ENCODE peak calls at places on chromosome 20, in four cellular contexts. G is A549, B is HepG2, R is upper lobe of left lung. X is an unnamed sample.

GRCh38 chr20:8646026-8646425 is 422.9 kb upstream of the PLCB4 start:
- ATAC-seq in G (no peak), R (no peak), B (no peak), X (no peak)

GRCh38 chr20:5056801-5057599 is 55.7 kb upstream of the SLC23A2 start:
- ATAC-seq in G (peak), R (peak), B (peak), X (peak)

GRCh38 chr20:8809107-8809953 is 259.6 kb upstream of the PLCB4 start:
- ATAC-seq in G (no peak), R (no peak), B (peak), X (no peak)

GRCh38 chr20:669573-669972 is 6.0 kb downstream of the SCRT2 start:
- ATAC-seq in G (no peak), B (no peak), R (no peak), X (no peak)

GRCh38 chr20:24604966-24605365 is 135.5 kb downstream of the SYNDIG1 start:
- ATAC-seq in B (no peak), G (no peak), R (no peak), X (no peak)

GRCh38 chr20:46703435-46703834 is 6.0 kb upstream of the SLC2A10 start:
- ATAC-seq in R (no peak), B (peak), G (no peak), X (no peak)

GRCh38 chr20:53980101-53980500 is 90.3 kb downstream of the BCAS1 start:
- ATAC-seq in G (no peak), R (no peak), B (no peak), X (no peak)

GRCh38 chr20:4242376-4242775 is 227.0 kb upstream of the RNF24 start:
- ATAC-seq in G (no peak), B (no peak), R (peak), X (no peak)

GRCh38 chr20:35839891-35840290 is 68.1 kb downstream of the PHF20 start:
- ATAC-seq in R (no peak), G (no peak), B (no peak), X (no peak)

GRCh38 chr20:52972965-52973819 is 1.0 kb downstream of the TSHZ2 start:
- ATAC-seq in R (no peak), B (peak), G (peak), X (peak)

GRCh38 chr20:53805895-53806384 is 212.3 kb upstream of the ZNF217 start:
- ATAC-seq in R (no peak), G (peak), B (no peak), X (no peak)

GRCh38 chr20:53857723-53858236 is 212.6 kb downstream of the BCAS1 start:
- ATAC-seq in B (peak), G (peak), R (no peak), X (no peak)

GRCh38 chr20:34744847-34745246 is 40.7 kb downstream of the TP53INP2 start:
- ATAC-seq in R (no peak), G (no peak), B (no peak), X (no peak)

GRCh38 chr20:16803965-16804792 is 56.0 kb downstream of the OTOR start:
- ATAC-seq in R (no peak), B (peak), G (peak), X (no peak)

GRCh38 chr20:1965520-1966278 is 28.2 kb downstream of the PDYN start:
- ATAC-seq in R (peak), G (peak), B (peak), X (peak)

GRCh38 chr20:53894707-53895384 is 175.5 kb downstream of the BCAS1 start:
- ATAC-seq in G (no peak), R (no peak), B (no peak), X (no peak)

GRCh38 chr20:4226330-4227084 is 211.1 kb upstream of the RNF24 start:
- ATAC-seq in B (no peak), R (no peak), G (no peak), X (no peak)

GRCh38 chr20:37328149-37328945 is 17.6 kb upstream of the SRC start:
- ATAC-seq in B (peak), R (no peak), G (no peak), X (peak)

GRCh38 chr20:51354769-51355319 is 187.7 kb downstream of the NFATC2 start:
- ATAC-seq in G (peak), R (no peak), B (peak), X (no peak)

GRCh38 chr20:51416532-51417244 is 125.8 kb downstream of the NFATC2 start:
- ATAC-seq in B (no peak), G (no peak), R (no peak), X (no peak)

GRCh38 chr20:54086444-54087134 is 16.2 kb upstream of the BCAS1 start:
- ATAC-seq in R (no peak), B (no peak), G (no peak), X (no peak)

GRCh38 chr20:52103911-52104545 is 87.6 kb downstream of the ZFP64 start:
- ATAC-seq in B (no peak), G (no peak), R (no peak), X (no peak)

GRCh38 chr20:4663044-4663443 is 58.7 kb upstream of the PRND start:
- ATAC-seq in G (peak), B (peak), R (no peak), X (no peak)

GRCh38 chr20:4082406-4083102 is 67.2 kb upstream of the RNF24 start:
- ATAC-seq in B (peak), R (peak), G (no peak), X (no peak)

GRCh38 chr20:7622399-7622961 is 317.8 kb downstream of the HAO1 start:
- ATAC-seq in B (peak), R (no peak), G (no peak), X (no peak)

GRCh38 chr20:62811720-62812119 is 5.1 kb upstream of the COL9A3 start:
- ATAC-seq in G (no peak), B (no peak), R (no peak), X (no peak)
- TF ChIP-seq EP300 in G (no peak), B (no peak), R (no peak), X (no peak)

GRCh38 chr20:9838035-9838377 is 870 bp downstream of the PAK5 start:
- ATAC-seq in B (no peak), G (peak), R (peak), X (no peak)

GRCh38 chr20:9837634-9838033 is 1.2 kb downstream of the PAK5 start:
- ATAC-seq in B (no peak), R (no peak), G (no peak), X (no peak)

GRCh38 chr20:9835302-9835701 is 3.6 kb downstream of the PAK5 start:
- ATAC-seq in G (no peak), R (no peak), B (no peak), X (no peak)

GRCh38 chr20:9839626-9840025 is 750 bp upstream of the PAK5 start:
- ATAC-seq in B (no peak), G (no peak), R (no peak), X (no peak)

DNA sequence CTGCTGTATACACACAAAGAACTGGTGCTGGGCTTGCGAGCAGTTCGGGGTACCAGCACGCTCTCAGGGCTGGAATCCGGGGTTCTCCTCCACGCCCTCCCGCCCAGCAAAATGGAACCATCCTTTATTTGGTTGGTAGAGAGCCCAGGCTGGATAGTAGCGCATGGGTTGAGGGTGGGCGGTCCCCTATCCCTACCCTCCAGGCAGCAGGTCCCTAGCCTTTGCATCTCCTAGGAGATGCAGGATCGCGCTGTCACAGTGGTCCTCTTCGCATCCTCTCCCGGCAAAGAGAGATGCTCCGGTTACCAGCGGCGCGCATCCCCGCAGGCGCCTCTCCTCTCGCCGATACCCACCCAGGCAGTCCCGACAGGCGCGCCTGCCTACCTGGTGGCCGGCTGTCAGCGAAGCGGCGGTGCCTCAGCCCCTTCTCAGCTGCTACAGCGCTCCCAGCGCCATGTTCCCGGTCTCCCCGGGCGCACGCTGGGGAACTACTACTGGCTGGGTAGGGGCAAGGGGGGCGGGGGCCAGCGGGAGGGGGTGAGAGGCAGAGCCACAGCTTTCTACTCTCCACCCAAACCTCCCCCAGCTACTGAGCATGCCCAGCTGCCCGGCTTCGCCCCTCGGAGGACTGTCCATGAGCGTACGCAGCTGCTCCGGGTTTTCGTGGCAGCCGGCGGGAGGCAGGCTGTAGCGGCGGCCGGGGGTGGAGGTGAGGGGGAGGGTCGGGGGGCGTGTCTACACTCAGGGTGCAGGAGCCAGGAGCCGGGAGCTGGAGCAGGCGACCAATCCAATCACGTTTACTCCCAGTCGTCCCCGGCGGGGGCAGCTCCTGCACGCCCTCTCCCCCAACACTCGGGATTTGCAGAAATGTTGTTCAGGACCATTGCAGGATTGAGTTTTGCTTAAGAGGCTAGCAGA is at the start of gene PAK5:
- ATAC-seq in R (peak), B (peak), G (peak), X (no peak)
- TF ChIP-seq EP300 in R (no peak), B (no peak), G (no peak), X (no peak)

GRCh38 chr20:41004561-41005360 is 23.9 kb upstream of the TOP1 start:
- ATAC-seq in G (no peak), B (no peak), R (no peak), X (no peak)

GRCh38 chr20:41005361-41005729 is 23.3 kb upstream of the TOP1 start:
- ATAC-seq in R (peak), B (no peak), G (peak), X (peak)

GRCh38 chr20:41002842-41003142 is 25.8 kb upstream of the TOP1 start:
- ATAC-seq in R (no peak), B (no peak), G (no peak), X (no peak)

GRCh38 chr20:41001497-41001896 is 27.1 kb upstream of the TOP1 start:
- ATAC-seq in B (no peak), G (no peak), R (no peak), X (no peak)

GRCh38 chr20:41003143-41003932 is 25.3 kb upstream of the TOP1 start:
- ATAC-seq in B (peak), G (peak), R (peak), X (peak)
- TF ChIP-seq EP300 in B (peak), G (peak), R (peak), X (no peak)

DNA sequence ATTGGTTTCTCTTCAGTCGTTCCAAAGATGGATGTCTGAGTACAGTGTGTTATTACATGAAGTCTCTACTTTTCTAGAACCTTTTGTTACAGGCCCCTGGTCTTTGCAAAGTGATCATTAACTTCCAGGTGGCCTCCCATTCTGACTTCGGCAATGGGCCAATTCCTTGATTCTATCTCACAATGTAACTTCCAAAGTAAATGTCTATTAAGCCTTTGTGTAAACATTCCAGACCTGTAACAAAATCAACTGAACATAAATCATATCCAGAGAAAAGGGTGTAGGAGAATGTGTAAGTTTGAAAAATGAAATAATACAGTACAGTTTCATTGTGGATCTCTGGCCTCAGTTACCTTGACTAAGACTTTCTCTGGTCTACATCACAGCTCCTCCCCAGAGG is 187.8 kb upstream of the JAG1 start:
- ATAC-seq in G (peak), R (no peak), B (no peak), X (no peak)
- TF ChIP-seq EP300 in G (peak), R (no peak), B (no peak), X (no peak)

GRCh38 chr20:49045440-49046086 is 549 bp upstream of the CSE1L start:
- ATAC-seq in G (peak), B (peak), R (peak), X (no peak)
- TF ChIP-seq EP300 in G (no peak), B (no peak), R (no peak), X (no peak)

GRCh38 chr20:19284400-19285178 is 72.1 kb downstream of the SLC24A3 start:
- ATAC-seq in R (peak), G (no peak), B (no peak), X (peak)
- TF ChIP-seq EP300 in R (no peak), G (no peak), B (no peak), X (no peak)

DNA sequence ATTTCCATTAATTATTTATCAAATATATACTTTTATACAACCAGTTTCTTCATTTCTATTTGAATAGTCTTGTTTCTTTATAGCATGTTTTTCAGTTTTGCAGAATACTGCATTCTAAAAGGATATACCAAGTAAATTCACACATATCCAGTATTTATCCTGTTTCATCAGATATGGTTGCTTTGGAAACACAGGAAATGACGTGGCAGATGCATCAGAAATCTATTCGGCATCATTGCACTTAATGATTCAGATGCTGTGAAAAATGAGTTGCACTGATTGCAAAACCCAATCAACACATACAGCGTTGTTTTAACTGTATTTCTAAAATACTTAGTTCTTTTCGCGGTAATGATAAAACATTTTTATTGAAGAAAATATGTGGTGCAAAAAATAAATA is 594.9 kb downstream of the CDH26 start:
- ATAC-seq in B (no peak), R (no peak), G (no peak), X (no peak)
- TF ChIP-seq EP300 in B (no peak), R (no peak), G (no peak), X (no peak)

GRCh38 chr20:18676366-18676765 is 88.5 kb downstream of the DTD1 start:
- ATAC-seq in B (no peak), R (no peak), G (no peak), X (no peak)

GRCh38 chr20:18677126-18677525 is 89.3 kb downstream of the DTD1 start:
- ATAC-seq in G (no peak), R (no peak), B (no peak), X (no peak)

GRCh38 chr20:18683839-18684238 is 96.0 kb downstream of the DTD1 start:
- ATAC-seq in B (no peak), R (no peak), G (no peak), X (no peak)

GRCh38 chr20:18678599-18678998 is 90.7 kb downstream of the DTD1 start:
- ATAC-seq in B (no peak), G (no peak), R (no peak), X (no peak)

DNA sequence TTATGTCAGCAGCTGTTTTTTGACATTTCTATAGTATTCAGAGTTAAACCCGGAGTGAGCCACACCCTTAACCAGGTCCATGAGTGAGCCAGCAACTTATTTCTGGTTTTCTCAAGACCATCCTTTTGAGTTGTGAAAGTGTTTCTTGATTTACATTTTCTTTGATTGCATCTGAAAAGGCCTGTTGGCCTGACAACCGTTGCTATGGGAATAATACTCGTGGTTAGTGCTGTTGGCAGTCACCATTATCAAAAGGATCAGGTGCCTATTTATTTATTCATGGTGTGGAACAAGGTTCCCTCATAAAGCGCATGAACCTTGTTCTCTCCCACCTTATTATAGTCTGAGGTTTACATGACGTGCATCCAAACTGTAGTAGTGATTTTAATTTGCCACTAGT is 91.2 kb downstream of the DTD1 start:
- ATAC-seq in R (no peak), G (no peak), B (no peak), X (no peak)
- TF ChIP-seq EP300 in R (no peak), G (no peak), B (no peak), X (no peak)

GRCh38 chr20:59752704-59753460 is 148.5 kb downstream of the PHACTR3 start:
- ATAC-seq in B (no peak), G (no peak), R (no peak), X (no peak)

GRCh38 chr20:59751075-59751711 is 146.9 kb downstream of the PHACTR3 start:
- ATAC-seq in G (peak), R (peak), B (peak), X (peak)

GRCh38 chr20:59750209-59750840 is 146.0 kb downstream of the PHACTR3 start:
- ATAC-seq in B (no peak), G (no peak), R (no peak), X (no peak)

GRCh38 chr20:59753836-59754235 is 149.5 kb downstream of the PHACTR3 start:
- ATAC-seq in B (peak), R (no peak), G (peak), X (no peak)

GRCh38 chr20:59752101-59752586 is 147.8 kb downstream of the PHACTR3 start:
- ATAC-seq in G (no peak), R (no peak), B (no peak), X (no peak)
- TF ChIP-seq EP300 in G (no peak), R (no peak), B (no peak), X (no peak)